ENCODE peak calls at places on chromosomes 1 and 21, in seven cellular contexts. One of them, this sample, is unnamed.

GRCh38 chr1:80436851-80437250 is 1363.9 kb upstream of the ADGRL2 start:
- DNase-seq in midbrain: no peak
- DNase-seq in stimulated activated naive CD8-positive, alpha-beta T cell treated with anti-CD3 and anti-CD28 coated beads, Interleukin-15, amount 100 ng/mL, for 72 hours: no peak
- DNase-seq in B cell: no peak
- DNase-seq in fibroblast of lung: peak
- DNase-seq in activated T-cell treated with anti-CD3 and anti-CD28 coated beads, Interleukin-2, amount 50 U/mL, for 72 hours: no peak
- DNase-seq in EH: no peak
- DNase-seq in this sample: no peak

GRCh38 chr1:90761781-90762589 is 44.9 kb upstream of the BARHL2 start:
- DNase-seq in midbrain: no peak
- DNase-seq in stimulated activated naive CD8-positive, alpha-beta T cell treated with anti-CD3 and anti-CD28 coated beads, Interleukin-15, amount 100 ng/mL, for 72 hours: no peak
- DNase-seq in B cell: no peak
- DNase-seq in fibroblast of lung: no peak
- DNase-seq in activated T-cell treated with anti-CD3 and anti-CD28 coated beads, Interleukin-2, amount 50 U/mL, for 72 hours: no peak
- DNase-seq in EH: no peak
- DNase-seq in this sample: no peak

GRCh38 chr1:95974586-95974985 is 740.6 kb downstream of the RWDD3 start:
- DNase-seq in midbrain: no peak
- DNase-seq in stimulated activated naive CD8-positive, alpha-beta T cell treated with anti-CD3 and anti-CD28 coated beads, Interleukin-15, amount 100 ng/mL, for 72 hours: no peak
- DNase-seq in B cell: no peak
- DNase-seq in fibroblast of lung: peak
- DNase-seq in activated T-cell treated with anti-CD3 and anti-CD28 coated beads, Interleukin-2, amount 50 U/mL, for 72 hours: no peak
- DNase-seq in EH: peak
- DNase-seq in this sample: no peak

GRCh38 chr1:176691251-176692228 is 228.6 kb downstream of the PAPPA2 start:
- DNase-seq in midbrain: peak
- DNase-seq in stimulated activated naive CD8-positive, alpha-beta T cell treated with anti-CD3 and anti-CD28 coated beads, Interleukin-15, amount 100 ng/mL, for 72 hours: no peak
- DNase-seq in B cell: no peak
- DNase-seq in fibroblast of lung: peak
- DNase-seq in activated T-cell treated with anti-CD3 and anti-CD28 coated beads, Interleukin-2, amount 50 U/mL, for 72 hours: no peak
- DNase-seq in EH: peak
- DNase-seq in this sample: peak

GRCh38 chr1:21941370-21941769 is 4.3 kb upstream of the HSPG2 start:
- DNase-seq in midbrain: no peak
- DNase-seq in stimulated activated naive CD8-positive, alpha-beta T cell treated with anti-CD3 and anti-CD28 coated beads, Interleukin-15, amount 100 ng/mL, for 72 hours: no peak
- DNase-seq in B cell: no peak
- DNase-seq in fibroblast of lung: no peak
- DNase-seq in activated T-cell treated with anti-CD3 and anti-CD28 coated beads, Interleukin-2, amount 50 U/mL, for 72 hours: no peak
- DNase-seq in EH: no peak
- DNase-seq in this sample: no peak

GRCh38 chr1:160761886-160762285 is 22.8 kb downstream of the SLAMF7 start:
- DNase-seq in midbrain: no peak
- DNase-seq in stimulated activated naive CD8-positive, alpha-beta T cell treated with anti-CD3 and anti-CD28 coated beads, Interleukin-15, amount 100 ng/mL, for 72 hours: no peak
- DNase-seq in B cell: no peak
- DNase-seq in fibroblast of lung: no peak
- DNase-seq in activated T-cell treated with anti-CD3 and anti-CD28 coated beads, Interleukin-2, amount 50 U/mL, for 72 hours: no peak
- DNase-seq in EH: no peak
- DNase-seq in this sample: no peak

GRCh38 chr1:215543191-215543606 is 23.9 kb upstream of the KCTD3 start:
- DNase-seq in midbrain: no peak
- DNase-seq in stimulated activated naive CD8-positive, alpha-beta T cell treated with anti-CD3 and anti-CD28 coated beads, Interleukin-15, amount 100 ng/mL, for 72 hours: no peak
- DNase-seq in B cell: no peak
- DNase-seq in fibroblast of lung: peak
- DNase-seq in activated T-cell treated with anti-CD3 and anti-CD28 coated beads, Interleukin-2, amount 50 U/mL, for 72 hours: no peak
- DNase-seq in EH: peak
- DNase-seq in this sample: no peak

GRCh38 chr1:245929224-245929623 is 577.9 kb downstream of the SMYD3 start:
- DNase-seq in midbrain: no peak
- DNase-seq in stimulated activated naive CD8-positive, alpha-beta T cell treated with anti-CD3 and anti-CD28 coated beads, Interleukin-15, amount 100 ng/mL, for 72 hours: no peak
- DNase-seq in B cell: no peak
- DNase-seq in fibroblast of lung: no peak
- DNase-seq in activated T-cell treated with anti-CD3 and anti-CD28 coated beads, Interleukin-2, amount 50 U/mL, for 72 hours: no peak
- DNase-seq in EH: no peak
- DNase-seq in this sample: no peak

GRCh38 chr1:215076312-215076711 is 6.2 kb upstream of the KCNK2 start:
- DNase-seq in midbrain: no peak
- DNase-seq in stimulated activated naive CD8-positive, alpha-beta T cell treated with anti-CD3 and anti-CD28 coated beads, Interleukin-15, amount 100 ng/mL, for 72 hours: no peak
- DNase-seq in B cell: no peak
- DNase-seq in fibroblast of lung: peak
- DNase-seq in activated T-cell treated with anti-CD3 and anti-CD28 coated beads, Interleukin-2, amount 50 U/mL, for 72 hours: no peak
- DNase-seq in EH: peak
- DNase-seq in this sample: peak

GRCh38 chr1:214658785-214659184 is 55.8 kb downstream of the CENPF start:
- DNase-seq in midbrain: peak
- DNase-seq in stimulated activated naive CD8-positive, alpha-beta T cell treated with anti-CD3 and anti-CD28 coated beads, Interleukin-15, amount 100 ng/mL, for 72 hours: no peak
- DNase-seq in B cell: no peak
- DNase-seq in fibroblast of lung: peak
- DNase-seq in activated T-cell treated with anti-CD3 and anti-CD28 coated beads, Interleukin-2, amount 50 U/mL, for 72 hours: no peak
- DNase-seq in EH: peak
- DNase-seq in this sample: peak

GRCh38 chr21:35864039-35864438 is 196.3 kb downstream of the SETD4 start:
- DNase-seq in midbrain: no peak
- DNase-seq in stimulated activated naive CD8-positive, alpha-beta T cell treated with anti-CD3 and anti-CD28 coated beads, Interleukin-15, amount 100 ng/mL, for 72 hours: no peak
- DNase-seq in B cell: no peak
- DNase-seq in fibroblast of lung: no peak
- DNase-seq in activated T-cell treated with anti-CD3 and anti-CD28 coated beads, Interleukin-2, amount 50 U/mL, for 72 hours: no peak
- DNase-seq in EH: no peak
- DNase-seq in this sample: no peak

GRCh38 chr1:24318988-24319863 is at the start of gene GRHL3:
- DNase-seq in midbrain: no peak
- DNase-seq in stimulated activated naive CD8-positive, alpha-beta T cell treated with anti-CD3 and anti-CD28 coated beads, Interleukin-15, amount 100 ng/mL, for 72 hours: peak
- DNase-seq in B cell: no peak
- DNase-seq in fibroblast of lung: no peak
- DNase-seq in activated T-cell treated with anti-CD3 and anti-CD28 coated beads, Interleukin-2, amount 50 U/mL, for 72 hours: no peak
- DNase-seq in EH: no peak
- DNase-seq in this sample: no peak

GRCh38 chr1:59178339-59178744 is 118.6 kb upstream of the FGGY start:
- DNase-seq in midbrain: no peak
- DNase-seq in stimulated activated naive CD8-positive, alpha-beta T cell treated with anti-CD3 and anti-CD28 coated beads, Interleukin-15, amount 100 ng/mL, for 72 hours: no peak
- DNase-seq in B cell: no peak
- DNase-seq in fibroblast of lung: peak
- DNase-seq in activated T-cell treated with anti-CD3 and anti-CD28 coated beads, Interleukin-2, amount 50 U/mL, for 72 hours: no peak
- DNase-seq in EH: peak
- DNase-seq in this sample: no peak

GRCh38 chr1:68128157-68128556 is 77.7 kb upstream of the DIRAS3 start:
- DNase-seq in midbrain: no peak
- DNase-seq in stimulated activated naive CD8-positive, alpha-beta T cell treated with anti-CD3 and anti-CD28 coated beads, Interleukin-15, amount 100 ng/mL, for 72 hours: no peak
- DNase-seq in B cell: no peak
- DNase-seq in fibroblast of lung: peak
- DNase-seq in activated T-cell treated with anti-CD3 and anti-CD28 coated beads, Interleukin-2, amount 50 U/mL, for 72 hours: no peak
- DNase-seq in EH: peak
- DNase-seq in this sample: no peak

GRCh38 chr1:169307176-169307575 is 60.4 kb downstream of the NME7 start:
- DNase-seq in midbrain: no peak
- DNase-seq in stimulated activated naive CD8-positive, alpha-beta T cell treated with anti-CD3 and anti-CD28 coated beads, Interleukin-15, amount 100 ng/mL, for 72 hours: no peak
- DNase-seq in B cell: no peak
- DNase-seq in fibroblast of lung: no peak
- DNase-seq in activated T-cell treated with anti-CD3 and anti-CD28 coated beads, Interleukin-2, amount 50 U/mL, for 72 hours: no peak
- DNase-seq in EH: no peak
- DNase-seq in this sample: no peak

GRCh38 chr1:54356680-54357147 is 49.5 kb downstream of the SSBP3 start:
- DNase-seq in midbrain: no peak
- DNase-seq in stimulated activated naive CD8-positive, alpha-beta T cell treated with anti-CD3 and anti-CD28 coated beads, Interleukin-15, amount 100 ng/mL, for 72 hours: peak
- DNase-seq in B cell: no peak
- DNase-seq in fibroblast of lung: no peak
- DNase-seq in activated T-cell treated with anti-CD3 and anti-CD28 coated beads, Interleukin-2, amount 50 U/mL, for 72 hours: peak
- DNase-seq in EH: no peak
- DNase-seq in this sample: peak

GRCh38 chr1:182615468-182616129 is 11.4 kb upstream of the RGS16 start:
- DNase-seq in midbrain: peak
- DNase-seq in stimulated activated naive CD8-positive, alpha-beta T cell treated with anti-CD3 and anti-CD28 coated beads, Interleukin-15, amount 100 ng/mL, for 72 hours: peak
- DNase-seq in B cell: no peak
- DNase-seq in fibroblast of lung: peak
- DNase-seq in activated T-cell treated with anti-CD3 and anti-CD28 coated beads, Interleukin-2, amount 50 U/mL, for 72 hours: peak
- DNase-seq in EH: peak
- DNase-seq in this sample: peak

This sample was measured in NCI-H82.